ENCODE peak calls at places on chromosomes 16 and 17, in eight cellular contexts. S, M, R, X, E, U, Y and I are unnamed samples.

GRCh38 chr16:31537362-31537921 is 9.7 kb downstream of the AHSP start:
- DNase-seq in S (no peak), M (no peak), R (no peak), X (no peak), E (no peak), U (peak), Y (peak), I (no peak)

GRCh38 chr16:83248735-83249469 is 558.9 kb upstream of the HSBP1 start:
- DNase-seq in S (no peak), M (no peak), R (no peak), X (no peak), E (no peak), U (no peak), Y (no peak), I (no peak)

GRCh38 chr17:82932146-82933005 is 92.6 kb upstream of the ZNF750 start:
- DNase-seq in S (peak), M (no peak), R (no peak), X (no peak), E (peak), U (no peak), Y (no peak), I (no peak)

GRCh38 chr17:27466748-27467375 is 10.6 kb downstream of the KSR1 start:
- DNase-seq in S (no peak), M (peak), R (no peak), X (no peak), E (no peak), U (no peak), Y (no peak), I (no peak)

GRCh38 chr17:8991514-8992285 is 26.2 kb upstream of the PIK3R5 start:
- DNase-seq in S (peak), M (peak), R (peak), X (no peak), E (no peak), U (peak), Y (peak), I (peak)

GRCh38 chr16:85913688-85914422 is 14.9 kb downstream of the IRF8 start:
- DNase-seq in S (no peak), M (no peak), R (no peak), X (no peak), E (no peak), U (no peak), Y (no peak), I (no peak)

GRCh38 chr17:17420561-17421269 is 56.1 kb upstream of the MED9 start:
- DNase-seq in S (peak), M (no peak), R (no peak), X (no peak), E (no peak), U (no peak), Y (no peak), I (no peak)

GRCh38 chr17:2076461-2076984 is 21.6 kb downstream of the HIC1 start:
- DNase-seq in S (no peak), M (no peak), R (no peak), X (peak), E (peak), U (no peak), Y (no peak), I (no peak)

GRCh38 chr17:57861000-57861736 is 11.3 kb upstream of the MRPS23 start:
- DNase-seq in S (no peak), M (peak), R (peak), X (no peak), E (no peak), U (peak), Y (no peak), I (peak)

GRCh38 chr17:60047590-60047989 is 31.1 kb downstream of the HEATR6 start:
- DNase-seq in S (no peak), M (no peak), R (no peak), X (no peak), E (no peak), U (no peak), Y (no peak), I (no peak)

GRCh38 chr17:21211825-21212479 is 2.0 kb downstream of the TMEM11 start:
- DNase-seq in S (no peak), M (no peak), R (no peak), X (no peak), E (no peak), U (no peak), Y (no peak), I (no peak)

GRCh38 chr16:4016648-4017047 is 99.6 kb downstream of the ADCY9 start:
- DNase-seq in S (no peak), M (no peak), R (no peak), X (no peak), E (no peak), U (no peak), Y (no peak), I (peak)

GRCh38 chr17:43713494-43714162 is 45.0 kb downstream of the SOST start:
- DNase-seq in S (no peak), M (no peak), R (peak), X (no peak), E (no peak), U (peak), Y (peak), I (no peak)

GRCh38 chr17:38702900-38703741 is 2.0 kb upstream of the MLLT6 start:
- DNase-seq in S (no peak), M (peak), R (peak), X (no peak), E (no peak), U (peak), Y (no peak), I (no peak)

GRCh38 chr16:16082255-16082654 is 132.8 kb downstream of the ABCC1 start:
- DNase-seq in S (no peak), M (no peak), R (no peak), X (no peak), E (no peak), U (no peak), Y (no peak), I (no peak)

GRCh38 chr16:47920709-47921108 is 235.1 kb downstream of the ABCC12 start:
- DNase-seq in S (no peak), M (no peak), R (no peak), X (no peak), E (no peak), U (no peak), Y (no peak), I (no peak)

DNA sequence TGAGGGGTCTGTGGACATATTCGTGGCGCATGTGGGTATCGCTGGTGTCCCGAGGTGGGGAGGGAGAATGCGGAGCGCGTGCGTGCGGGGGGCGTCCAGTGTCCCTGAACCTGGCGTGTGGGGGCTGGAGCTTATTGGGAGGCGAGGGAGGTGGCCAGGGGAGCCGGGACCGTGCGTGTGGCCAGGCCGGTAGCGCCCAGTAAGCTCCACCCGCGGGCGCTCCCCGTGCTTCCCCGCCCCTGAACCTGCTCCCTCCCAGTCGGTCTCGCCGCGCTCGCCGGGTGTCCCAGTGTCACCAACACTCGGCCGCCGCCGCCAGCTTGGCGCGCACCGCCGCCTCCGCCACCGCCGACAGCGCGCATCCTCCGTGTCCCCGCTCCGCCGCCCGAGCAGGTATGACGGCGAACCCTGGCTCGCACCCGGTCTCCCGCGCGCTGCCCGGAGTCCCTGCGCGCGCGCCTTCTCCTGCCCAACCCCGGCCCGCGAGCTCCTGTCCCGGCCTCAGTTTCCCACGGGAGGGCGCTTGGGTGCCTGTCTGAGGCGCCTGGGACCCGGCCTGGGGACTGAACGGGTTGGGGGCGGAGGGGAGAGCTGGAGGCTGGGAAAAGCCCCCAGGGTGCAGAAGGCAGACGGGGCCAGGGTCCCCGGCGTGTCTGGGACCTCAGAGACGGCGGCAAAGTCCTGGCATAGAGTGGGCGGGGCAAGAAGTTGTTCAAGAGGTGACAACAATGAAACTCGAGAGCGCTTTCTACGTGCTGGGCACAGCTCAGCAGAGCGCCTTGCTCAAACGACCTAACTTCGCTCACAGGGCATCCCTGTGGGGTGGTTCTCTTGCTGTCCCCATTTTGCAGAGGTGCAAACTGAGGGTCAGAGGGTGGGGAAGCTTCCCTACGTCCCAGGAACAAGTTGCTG is at the start of gene SCNN1B:
- DNase-seq in S (no peak), M (no peak), R (peak), X (no peak), E (no peak), U (peak), Y (peak), I (no peak)
- TF ChIP-seq CTCF in S (no peak), M (no peak), R (no peak), X (no peak), E (no peak), U (peak), Y (no peak), I (no peak)

GRCh38 chr17:49364119-49364518 is 2.1 kb upstream of the ZNF652 start:
- DNase-seq in S (no peak), M (no peak), R (no peak), X (no peak), E (no peak), U (no peak), Y (no peak), I (no peak)

GRCh38 chr17:49363251-49363650 is 1.2 kb upstream of the ZNF652 start:
- DNase-seq in S (no peak), M (no peak), R (no peak), X (no peak), E (no peak), U (no peak), Y (no peak), I (no peak)

GRCh38 chr17:49362723-49363117 is 670 bp upstream of the ZNF652 start:
- DNase-seq in S (no peak), M (no peak), R (no peak), X (no peak), E (no peak), U (no peak), Y (no peak), I (no peak)

GRCh38 chr17:49369089-49369488 is 7.0 kb upstream of the ZNF652 start:
- DNase-seq in S (no peak), M (no peak), R (no peak), X (no peak), E (no peak), U (no peak), Y (no peak), I (no peak)

DNA sequence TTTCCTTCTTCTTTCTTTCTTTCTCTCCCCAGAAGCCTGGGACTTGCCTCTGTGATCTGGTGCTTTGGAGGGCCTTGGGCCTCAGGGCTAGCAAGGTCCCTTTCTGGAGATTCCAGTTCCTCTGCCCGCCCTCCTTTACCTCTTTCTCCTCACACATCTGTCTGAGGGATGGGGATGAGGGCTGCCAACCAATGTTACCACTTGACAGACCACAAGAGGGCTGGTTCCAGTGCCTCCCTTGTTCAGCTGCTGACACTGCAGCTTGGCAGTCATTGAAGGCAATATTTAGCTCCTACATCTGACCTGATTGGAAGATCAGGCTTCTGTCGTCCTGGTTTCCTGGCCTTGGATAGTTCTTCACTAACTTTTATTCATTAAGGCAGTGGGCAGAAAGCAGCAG is 3.6 kb upstream of the ZNF652 start:
- DNase-seq in S (no peak), M (no peak), R (peak), X (no peak), E (no peak), U (peak), Y (no peak), I (no peak)
- TF ChIP-seq CTCF in S (no peak), M (no peak), R (no peak), X (no peak), E (no peak), U (peak), Y (peak), I (no peak)

DNA sequence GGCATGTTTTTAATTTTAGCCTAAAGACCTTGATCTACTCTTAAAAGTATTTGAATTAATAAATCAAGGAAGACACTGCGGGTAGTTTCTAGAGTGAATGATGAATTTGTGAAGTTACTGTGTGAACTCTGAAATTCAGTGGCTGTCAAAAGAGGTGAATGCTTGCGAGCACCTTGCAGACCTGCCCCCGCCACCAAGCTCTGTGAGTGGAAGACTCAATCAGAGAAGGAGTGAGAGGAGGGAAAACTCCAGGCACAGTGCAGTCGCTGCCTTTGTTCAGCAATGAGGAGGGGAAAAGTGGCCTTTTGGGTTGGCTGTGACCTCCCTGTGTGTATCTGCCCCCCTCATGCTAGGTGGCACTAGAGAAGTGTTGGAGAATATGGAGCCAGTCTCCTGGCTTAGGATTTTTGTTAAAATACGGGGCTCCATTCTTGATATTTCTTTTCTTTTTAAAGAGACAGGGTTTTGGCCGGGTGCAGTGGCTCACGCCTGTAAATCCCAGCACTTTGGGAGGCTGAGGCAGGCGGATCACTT is 53.0 kb downstream of the LDHD start:
- DNase-seq in S (no peak), M (no peak), R (no peak), X (no peak), E (no peak), U (no peak), Y (no peak), I (no peak)
- TF ChIP-seq CTCF in S (no peak), M (no peak), R (no peak), X (no peak), E (no peak), U (peak), Y (no peak), I (no peak)

GRCh38 chr16:81997738-81998137 is 13.5 kb downstream of the SDR42E1 start:
- DNase-seq in S (peak), M (no peak), R (peak), X (no peak), E (no peak), U (no peak), Y (no peak), I (peak)

GRCh38 chr16:81995651-81996050 is 15.6 kb downstream of the SDR42E1 start:
- DNase-seq in S (no peak), M (no peak), R (no peak), X (no peak), E (no peak), U (no peak), Y (no peak), I (no peak)

GRCh38 chr16:81994485-81994884 is 16.8 kb downstream of the SDR42E1 start:
- DNase-seq in S (no peak), M (no peak), R (no peak), X (no peak), E (no peak), U (peak), Y (no peak), I (no peak)

GRCh38 chr16:82002831-82003230 is 8.4 kb downstream of the SDR42E1 start:
- DNase-seq in S (no peak), M (no peak), R (no peak), X (no peak), E (no peak), U (no peak), Y (no peak), I (no peak)

DNA sequence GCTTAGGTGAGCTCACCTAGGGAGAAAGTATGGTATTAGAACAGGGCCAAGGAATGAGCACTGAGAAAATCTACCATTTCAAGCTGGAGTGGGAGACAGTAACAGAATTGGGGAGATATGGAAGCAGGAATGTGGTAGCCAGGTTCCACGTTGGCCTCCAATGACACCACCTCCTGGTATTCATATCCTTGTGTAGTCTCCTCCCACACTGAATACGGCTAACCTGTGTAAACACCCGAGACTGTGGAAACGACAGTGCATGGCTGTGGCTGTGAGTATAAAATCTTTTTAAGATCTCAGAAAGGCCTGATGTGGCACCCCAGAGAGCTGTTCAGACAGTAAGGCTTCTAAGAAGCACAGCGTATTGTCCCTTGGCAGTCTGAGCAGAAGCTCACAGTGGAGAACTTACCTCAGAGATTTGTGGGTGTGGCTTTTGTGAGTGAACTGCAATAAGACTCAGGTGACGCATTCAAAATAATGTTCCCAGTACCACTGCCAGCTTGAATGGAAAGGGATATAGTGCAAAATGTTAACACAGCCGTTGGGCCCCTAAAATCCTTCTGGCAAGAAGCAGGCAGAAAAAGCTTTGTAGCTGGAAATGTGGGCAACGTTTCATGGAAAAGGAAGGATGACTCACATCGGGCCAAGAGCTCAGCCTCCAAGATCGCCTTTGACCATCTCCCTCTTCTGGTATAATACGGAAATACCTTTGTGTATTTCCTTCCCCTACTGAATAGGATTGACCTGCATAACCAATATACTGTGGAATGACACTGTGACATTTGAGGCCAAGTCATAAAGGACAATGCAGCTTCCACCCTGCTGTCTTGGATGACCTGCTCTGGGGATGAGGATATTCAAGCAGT is 14.4 kb downstream of the SDR42E1 start:
- DNase-seq in S (no peak), M (no peak), R (peak), X (peak), E (no peak), U (peak), Y (no peak), I (peak)
- TF ChIP-seq CTCF in S (peak), M (no peak), R (peak), X (peak), E (no peak), U (peak), Y (no peak), I (peak)

GRCh38 chr17:34511931-34512330 is 67.5 kb upstream of the TMEM132E start:
- DNase-seq in S (no peak), M (no peak), R (no peak), X (no peak), E (no peak), U (no peak), Y (no peak), I (no peak)
- TF ChIP-seq CTCF in S (no peak), M (no peak), R (no peak), X (no peak), E (no peak), U (no peak), Y (no peak), I (no peak)

DNA sequence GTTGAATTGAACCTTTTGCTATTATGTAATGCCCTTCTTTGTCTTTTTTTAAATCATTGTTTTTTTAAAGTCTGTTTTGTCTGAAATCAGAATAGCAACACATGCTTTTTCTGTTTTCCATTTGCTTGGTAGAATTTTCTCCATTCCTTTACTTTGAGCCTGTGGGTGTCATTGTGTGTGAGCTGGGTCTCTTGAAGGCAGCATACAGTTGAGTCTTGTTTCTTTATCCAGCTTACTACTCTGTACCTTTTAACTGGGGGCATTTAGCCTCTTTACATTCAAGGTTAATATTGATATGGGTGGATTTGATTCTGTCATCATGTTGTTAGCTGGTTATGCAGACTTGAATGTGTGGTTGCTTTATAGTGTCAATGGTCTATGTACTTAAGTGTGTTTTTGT is 292.0 kb downstream of the MAP2K4 start:
- DNase-seq in S (no peak), M (no peak), R (no peak), X (no peak), E (no peak), U (no peak), Y (no peak), I (no peak)
- TF ChIP-seq CTCF in S (no peak), M (no peak), R (no peak), X (no peak), E (no peak), U (no peak), Y (no peak), I (no peak)

DNA sequence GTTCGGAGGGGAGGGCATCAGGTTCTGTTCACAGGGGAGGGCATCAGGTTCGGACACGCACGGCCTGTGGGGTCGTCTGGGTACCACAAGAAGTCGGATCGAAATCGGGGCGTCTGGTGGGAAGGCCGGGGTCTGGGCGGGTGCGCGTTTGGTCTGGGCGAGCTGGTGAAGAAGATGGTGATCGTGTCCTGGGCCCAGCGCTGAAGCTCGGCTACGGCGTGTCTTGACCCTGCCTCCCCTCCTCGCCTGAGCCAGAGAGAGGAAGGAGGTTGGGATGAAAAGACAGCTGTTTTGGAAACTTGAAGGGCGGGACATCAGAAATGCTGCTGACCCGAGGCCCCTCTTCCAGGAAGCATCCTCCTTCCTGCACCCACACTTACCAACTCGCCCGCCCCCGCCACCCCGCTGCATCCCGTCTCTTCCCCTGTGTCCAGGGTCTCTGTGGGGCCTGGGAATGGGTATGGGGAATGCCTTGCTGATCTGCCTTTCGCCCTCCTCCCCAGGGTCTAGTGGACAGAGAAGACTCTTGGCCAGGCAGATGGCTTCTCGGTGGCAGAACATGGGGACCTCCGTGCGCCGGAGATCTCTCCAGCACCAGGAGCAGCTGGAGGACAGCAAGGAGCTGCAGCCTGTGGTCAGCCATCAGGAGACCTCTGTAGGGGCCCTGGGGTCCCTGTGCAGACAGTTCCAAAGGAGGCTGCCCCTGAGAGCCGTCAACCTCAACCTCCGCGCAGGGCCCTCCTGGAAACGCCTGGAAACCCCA is 499 bp downstream of the PIMREG start:
- DNase-seq in S (no peak), M (no peak), R (no peak), X (no peak), E (no peak), U (peak), Y (no peak), I (no peak)
- TF ChIP-seq CTCF in S (no peak), M (no peak), R (no peak), X (no peak), E (no peak), U (no peak), Y (no peak), I (no peak)

GRCh38 chr16:67100569-67101300 is 9.0 kb upstream of the PHAF1 start:
- DNase-seq in S (no peak), M (no peak), R (no peak), X (no peak), E (no peak), U (peak), Y (no peak), I (peak)
- TF ChIP-seq CTCF in S (peak), M (peak), R (no peak), X (peak), E (no peak), U (peak), Y (peak), I (no peak)